ENCODE peak calls at places on chromosomes 7 and 10, in eight cellular contexts. B, Z, G, P, C, T, L and W are unnamed samples.

GRCh38 chr7:45212606-45213005 is 55.0 kb downstream of the RAMP3 start:
- DNase-seq in B (no peak), Z (no peak), G (no peak), P (no peak), C (no peak), T (no peak), L (no peak), W (no peak)

GRCh38 chr7:27346531-27347260 is 104.1 kb downstream of the EVX1 start:
- DNase-seq in B (peak), Z (peak), G (peak), P (no peak), C (peak), T (peak), L (peak), W (peak)

GRCh38 chr7:137772748-137773147 is 74.0 kb downstream of the DGKI start:
- DNase-seq in B (no peak), Z (no peak), G (peak), P (no peak), C (peak), T (no peak), L (peak), W (peak)

GRCh38 chr7:88357794-88358533 is 51.3 kb upstream of the STEAP4 start:
- DNase-seq in B (peak), Z (no peak), G (peak), P (no peak), C (no peak), T (peak), L (peak), W (peak)

GRCh38 chr7:90625562-90625961 is 29.4 kb downstream of the CDK14 start:
- DNase-seq in B (peak), Z (no peak), G (peak), P (no peak), C (peak), T (no peak), L (peak), W (peak)

GRCh38 chr10:98361636-98362035 is 53.3 kb downstream of the PYROXD2 start:
- DNase-seq in B (no peak), Z (no peak), G (no peak), P (no peak), C (no peak), T (no peak), L (no peak), W (no peak)

GRCh38 chr7:151809864-151810170 is 67.1 kb downstream of the PRKAG2 start:
- DNase-seq in B (no peak), Z (no peak), G (no peak), P (no peak), C (no peak), T (no peak), L (no peak), W (no peak)

GRCh38 chr10:87072449-87072848 is 22.2 kb downstream of the GLUD1 start:
- DNase-seq in B (no peak), Z (no peak), G (no peak), P (no peak), C (no peak), T (no peak), L (no peak), W (no peak)

GRCh38 chr7:134997214-134997885 is 11.0 kb downstream of the AGBL3 start:
- DNase-seq in B (no peak), Z (no peak), G (no peak), P (no peak), C (no peak), T (no peak), L (no peak), W (no peak)

GRCh38 chr10:62093863-62094291 is 174.8 kb downstream of the RTKN2 start:
- DNase-seq in B (no peak), Z (no peak), G (peak), P (no peak), C (peak), T (no peak), L (peak), W (peak)

GRCh38 chr10:593901-594457 is 95.5 kb downstream of the DIP2C start:
- DNase-seq in B (no peak), Z (no peak), G (no peak), P (no peak), C (no peak), T (peak), L (no peak), W (no peak)

GRCh38 chr10:12510566-12510965 is 161.2 kb downstream of the CAMK1D start:
- DNase-seq in B (no peak), Z (no peak), G (peak), P (no peak), C (no peak), T (peak), L (peak), W (peak)